ENCODE peak calls at places on chromosomes 1 and 21, in seven cellular contexts. G is lower lobe of right lung, Z is astrocyte, O is tibial nerve, N is H1, M is psoas muscle, Y is spleen. X is an unnamed sample.

GRCh38 chr1:21814981-21815583 is 3.0 kb downstream of the LDLRAD2 start:
- DNase-seq in Y (no peak), G (peak; percentile 48), Z (no peak), M (no peak), O (no peak), N (no peak), X (no peak)

GRCh38 chr21:43331962-43332458 is 94.9 kb downstream of the SIK1 start:
- DNase-seq in N (no peak), M (peak; percentile 18), O (peak; percentile 58), G (peak; percentile 71), Y (no peak), Z (peak; percentile 91), X (no peak)

GRCh38 chr1:100627018-100627716 is 89.2 kb downstream of the GPR88 start:
- DNase-seq in M (no peak), O (no peak), Y (no peak), Z (peak; percentile 91), N (no peak), G (no peak), X (no peak)

GRCh38 chr1:60936052-60936619 is 146.2 kb upstream of the NFIA start:
- DNase-seq in N (no peak), Z (no peak), Y (no peak), M (no peak), O (no peak), G (no peak), X (no peak)

GRCh38 chr1:203184467-203184866 is 2.0 kb downstream of the CHI3L1 start:
- DNase-seq in M (no peak), G (no peak), O (no peak), Y (peak; percentile 55), N (no peak), Z (no peak), X (no peak)

GRCh38 chr1:164051791-164052190 is 507.2 kb upstream of the PBX1 start:
- DNase-seq in G (no peak), N (no peak), Z (no peak), M (no peak), O (no peak), Y (no peak), X (no peak)

GRCh38 chr1:231318568-231318967 is 19.1 kb downstream of the EXOC8 start:
- DNase-seq in M (no peak), G (no peak), N (no peak), Y (no peak), Z (no peak), O (no peak), X (no peak)

GRCh38 chr1:185156321-185156853 is 366 bp downstream of the TRMT1L start:
- DNase-seq in Y (peak; percentile 94), O (peak; percentile 18), G (no peak), Z (peak; percentile 17), N (no peak), M (no peak), X (no peak)

GRCh38 chr1:202090994-202091393 is 31.7 kb upstream of the GPR37L1 start:
- DNase-seq in G (no peak), M (no peak), N (no peak), Y (no peak), Z (no peak), O (no peak), X (no peak)

GRCh38 chr1:7679873-7680790 is 91.0 kb upstream of the VAMP3 start:
- DNase-seq in N (peak; percentile 63), G (peak; percentile 60), M (peak; percentile 55), O (no peak), Z (peak; percentile 12), Y (peak; percentile 86), X (no peak)

GRCh38 chr1:168947039-168947438 is 159.5 kb upstream of the ATP1B1 start:
- DNase-seq in Y (no peak), M (no peak), N (no peak), Z (no peak), G (no peak), O (no peak), X (no peak)

GRCh38 chr1:207049974-207050391 is 1.0 kb downstream of the YOD1 start:
- DNase-seq in Z (peak; percentile 21), N (no peak), O (peak; percentile 76), Y (no peak), G (no peak), M (no peak), X (no peak)

GRCh38 chr1:93304716-93305138 is 41.0 kb upstream of the DR1 start:
- DNase-seq in M (no peak), O (peak; percentile 67), Z (peak; percentile 49), Y (no peak), N (no peak), G (no peak), X (no peak)

GRCh38 chr1:13965770-13966398 is 265.9 kb downstream of the PRDM2 start:
- DNase-seq in Y (no peak), Z (peak; percentile 39), O (peak; percentile 51), G (no peak), M (peak; percentile 48), N (peak; percentile 61), X (no peak)

GRCh38 chr1:14891991-14892390 is 261.6 kb upstream of the TMEM51 start:
- DNase-seq in G (no peak), N (no peak), Y (no peak), Z (no peak), O (no peak), M (no peak), X (no peak)

GRCh38 chr1:117967472-117967871 is 37.9 kb downstream of the WDR3 start:
- DNase-seq in Z (peak; percentile 46), Y (no peak), G (no peak), O (no peak), M (no peak), N (no peak), X (no peak)

GRCh38 chr1:27293915-27294314 is 28.0 kb upstream of the TMEM222 start:
- DNase-seq in N (no peak), Z (no peak), M (no peak), O (no peak), Y (no peak), G (no peak), X (no peak)

GRCh38 chr1:103129796-103130195 is 21.5 kb upstream of the COL11A1 start:
- DNase-seq in Y (no peak), O (no peak), Z (no peak), N (no peak), G (no peak), M (no peak), X (no peak)

GRCh38 chr1:103125219-103125618 is 16.9 kb upstream of the COL11A1 start:
- DNase-seq in Y (no peak), Z (no peak), O (no peak), G (no peak), N (no peak), M (no peak), X (no peak)

GRCh38 chr1:103123321-103123720 is 15.0 kb upstream of the COL11A1 start:
- DNase-seq in M (no peak), N (no peak), G (no peak), Z (no peak), Y (no peak), O (no peak), X (no peak)

DNA sequence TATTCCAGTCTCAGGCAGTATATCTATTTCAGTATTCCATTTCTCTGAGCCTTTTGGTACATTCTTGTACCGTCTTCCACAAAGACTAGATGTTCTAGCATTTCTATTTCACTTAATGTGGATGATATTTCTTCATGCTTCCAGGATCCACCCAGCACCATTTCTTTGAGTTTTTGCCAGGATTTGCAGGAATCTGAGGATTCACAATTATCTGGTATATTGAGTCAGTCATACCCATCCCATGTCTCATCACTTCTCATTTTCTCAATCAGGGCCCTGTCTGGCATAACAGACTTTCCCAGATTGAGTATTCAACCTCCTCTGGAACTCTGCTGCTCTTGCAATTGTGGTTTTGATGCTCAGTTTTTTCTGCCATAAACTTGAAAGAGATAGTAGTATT is 20.9 kb upstream of the COL11A1 start:
- DNase-seq in O (no peak), G (no peak), Y (no peak), N (no peak), M (no peak), Z (peak; percentile 10), X (no peak)
- H3K27ac ChIP-seq in O (no peak overlapping the region), G (no peak overlapping the region), Y (no peak overlapping the region), N (no peak overlapping the region), M (no peak overlapping the region), Z (no peak overlapping the region), X (no peak overlapping the region)

GRCh38 chr1:112464501-112464900 is 44.3 kb upstream of the WNT2B start:
- DNase-seq in Z (no peak), O (no peak), N (no peak), M (no peak), G (no peak), Y (no peak), X (no peak)
- H3K27ac ChIP-seq in Z (no peak overlapping the region), O (peak overlapping the region; percentile 72), N (no peak overlapping the region), M (no peak overlapping the region), G (peak overlapping the region; percentile 27), Y (no peak overlapping the region), X (peak overlapping the region; percentile 67)

DNA sequence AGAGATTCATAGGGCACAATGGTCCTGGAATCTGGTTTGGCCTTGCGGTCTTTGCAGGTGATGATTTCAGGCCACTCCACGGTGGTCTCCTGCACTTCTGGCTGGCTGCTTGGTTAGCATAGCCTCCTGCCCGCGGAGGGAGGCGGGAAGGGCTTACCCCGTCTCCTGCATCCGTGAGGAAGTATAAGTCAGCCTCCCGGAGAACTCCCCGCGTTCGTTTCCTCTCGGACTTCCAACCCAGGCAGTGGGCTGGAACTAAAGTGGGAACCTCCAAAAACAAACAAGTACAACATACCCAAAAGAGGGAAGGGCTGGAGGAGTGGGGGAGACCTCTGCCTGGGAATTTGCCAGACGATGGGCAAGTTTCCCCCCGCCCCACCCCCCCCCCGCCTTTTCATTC is 942 bp upstream of the CCN1 start:
- DNase-seq in G (no peak), N (peak; percentile 60), M (peak; percentile 27), Y (no peak), Z (peak; percentile 78), O (peak; percentile 24), X (no peak)
- H3K27ac ChIP-seq in G (peak overlapping the region; percentile 79), N (no peak overlapping the region), M (peak overlapping the region; percentile 96), Y (no peak overlapping the region), Z (peak overlapping the region; percentile 97), O (peak overlapping the region; percentile 96), X (peak overlapping the region; percentile 96)

DNA sequence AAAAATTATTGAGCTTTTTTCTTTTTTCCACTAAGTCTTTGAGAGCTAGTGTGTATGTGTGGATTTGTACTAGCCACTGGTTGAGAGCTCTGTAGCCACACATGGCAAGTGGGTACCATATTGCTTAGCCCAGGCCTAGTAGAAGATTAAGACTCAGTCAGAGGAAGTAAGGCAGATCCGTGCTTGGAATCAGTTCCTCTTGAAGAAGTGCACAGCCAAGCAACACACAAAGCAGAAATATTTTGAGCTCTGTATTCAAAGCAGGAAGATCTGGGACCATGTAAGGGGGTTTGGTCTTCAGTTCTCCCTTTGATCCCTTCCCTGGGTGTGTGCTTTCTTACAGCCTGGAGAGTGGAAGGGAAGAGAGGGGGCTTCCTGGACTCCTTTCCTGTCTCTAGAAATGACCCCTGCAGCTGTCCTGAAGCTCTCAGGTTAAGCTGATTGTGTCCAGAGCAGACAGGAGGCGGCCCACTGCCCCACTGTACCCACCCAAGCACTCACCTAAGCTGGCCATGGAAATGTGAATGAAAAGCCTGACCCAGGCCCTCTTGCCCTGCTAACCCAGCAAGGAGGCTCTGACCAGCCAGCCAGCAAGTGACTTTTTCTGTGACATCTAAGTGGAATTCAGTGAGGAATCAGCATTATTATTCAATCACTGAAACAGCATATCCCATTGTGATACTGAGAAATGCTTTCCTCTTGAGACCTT is 3.6 kb downstream of the ETS2 start:
- DNase-seq in M (no peak), O (no peak), N (peak; percentile 37), Z (no peak), Y (no peak), G (no peak), X (no peak)
- H3K27ac ChIP-seq in M (peak overlapping the region; percentile 69), O (no peak overlapping the region), N (peak overlapping the region; percentile 51), Z (no peak overlapping the region), Y (peak overlapping the region; percentile 93), G (peak overlapping the region; percentile 98), X (peak overlapping the region; percentile 99)